ENCODE peak calls at places on chromosome 6, in six cellular contexts. Q is spleen, Z is GM13977, T is tibial artery, M is heart right ventricle, V is choroid plexus epithelial cell. G is an unnamed sample.

GRCh38 chr6:15401769-15402250 is 155.9 kb downstream of the JARID2 start:
- DNase-seq in M (no peak), T (no peak), Q (no peak), Z (no peak), V (peak; percentile 33), G (no peak)

GRCh38 chr6:20400476-20401402 is 940 bp upstream of the E2F3 start:
- DNase-seq in Q (peak; percentile 82), M (peak; percentile 14), Z (peak; percentile 30), T (peak; percentile 65), V (peak; percentile 56), G (peak; percentile 65)

GRCh38 chr6:94289131-94289530 is 869.8 kb upstream of the EPHA7 start:
- DNase-seq in M (no peak), Z (no peak), V (no peak), Q (no peak), T (no peak), G (no peak)

GRCh38 chr6:89357390-89357789 is 4.9 kb upstream of the UBE2J1 start:
- DNase-seq in Q (no peak), T (no peak), Z (no peak), M (no peak), V (no peak), G (no peak)

GRCh38 chr6:72624557-72625160 is 2.8 kb downstream of the KCNQ5 start:
- DNase-seq in Q (no peak), T (no peak), V (peak; percentile 34), Z (no peak), M (no peak), G (peak; percentile 39)

GRCh38 chr6:105179244-105180065 is at the start of gene POPDC3:
- DNase-seq in V (peak; percentile 47), M (peak; percentile 25), Z (peak; percentile 51), Q (no peak), T (no peak), G (peak; percentile 52)

GRCh38 chr6:15252205-15252604 is 6.3 kb downstream of the JARID2 start:
- DNase-seq in M (no peak), V (no peak), T (no peak), Z (no peak), Q (no peak), G (no peak)

GRCh38 chr6:3784423-3784822 is 32.9 kb upstream of the PXDC1 start:
- DNase-seq in M (no peak), Q (no peak), Z (no peak), T (no peak), V (no peak), G (no peak)

GRCh38 chr6:168838000-168838399 is 397.0 kb downstream of the SMOC2 start:
- DNase-seq in V (no peak), Q (no peak), M (no peak), Z (no peak), T (no peak), G (no peak)

GRCh38 chr6:4668271-4669179 is 107.7 kb upstream of the CDYL start:
- DNase-seq in T (no peak), M (no peak), Q (no peak), Z (no peak), V (peak; percentile 64), G (no peak)

GRCh38 chr6:31734703-31735500 is 1.4 kb downstream of the CLIC1 start:
- DNase-seq in Q (peak; percentile 86), Z (peak; percentile 79), M (peak; percentile 79), V (peak; percentile 61), T (peak; percentile 53), G (peak; percentile 83)

GRCh38 chr6:168052291-168052891 is 26.6 kb downstream of the FRMD1 start:
- DNase-seq in T (no peak), Q (peak; percentile 85), Z (no peak), M (no peak), V (no peak), G (no peak)

GRCh38 chr6:158909938-158910337 is 90.1 kb downstream of the RSPH3 start:
- DNase-seq in V (no peak), Z (no peak), M (no peak), Q (no peak), T (no peak), G (peak; percentile 40)

GRCh38 chr6:87754828-87755227 is 52.8 kb upstream of the AKIRIN2 start:
- DNase-seq in Q (no peak), V (no peak), M (no peak), T (no peak), Z (peak; percentile 62), G (no peak)

GRCh38 chr6:122717350-122717749 is 62.2 kb upstream of the FABP7 start:
- DNase-seq in T (no peak), V (peak; percentile 52), M (peak; percentile 8), Z (no peak), Q (no peak), G (peak; percentile 33)

GRCh38 chr6:44642870-44643522 is 255.5 kb downstream of the CDC5L start:
- DNase-seq in V (peak; percentile 16), M (no peak), T (no peak), Q (no peak), Z (no peak), G (peak; percentile 64)

GRCh38 chr6:139291813-139292619 is at the start of gene TXLNB:
- DNase-seq in V (peak; percentile 96), T (peak; percentile 83), M (peak; percentile 82), Z (peak; percentile 52), Q (peak; percentile 94), G (peak; percentile 65)

GRCh38 chr6:99093781-99094180 is 146.0 kb upstream of the FBXL4 start:
- DNase-seq in Q (no peak), M (no peak), Z (no peak), V (no peak), T (no peak), G (no peak)

GRCh38 chr6:108526739-108527174 is 34.0 kb upstream of the FOXO3 start:
- DNase-seq in T (no peak), Q (no peak), M (no peak), V (peak; percentile 76), Z (peak; percentile 38), G (peak; percentile 55)

DNA sequence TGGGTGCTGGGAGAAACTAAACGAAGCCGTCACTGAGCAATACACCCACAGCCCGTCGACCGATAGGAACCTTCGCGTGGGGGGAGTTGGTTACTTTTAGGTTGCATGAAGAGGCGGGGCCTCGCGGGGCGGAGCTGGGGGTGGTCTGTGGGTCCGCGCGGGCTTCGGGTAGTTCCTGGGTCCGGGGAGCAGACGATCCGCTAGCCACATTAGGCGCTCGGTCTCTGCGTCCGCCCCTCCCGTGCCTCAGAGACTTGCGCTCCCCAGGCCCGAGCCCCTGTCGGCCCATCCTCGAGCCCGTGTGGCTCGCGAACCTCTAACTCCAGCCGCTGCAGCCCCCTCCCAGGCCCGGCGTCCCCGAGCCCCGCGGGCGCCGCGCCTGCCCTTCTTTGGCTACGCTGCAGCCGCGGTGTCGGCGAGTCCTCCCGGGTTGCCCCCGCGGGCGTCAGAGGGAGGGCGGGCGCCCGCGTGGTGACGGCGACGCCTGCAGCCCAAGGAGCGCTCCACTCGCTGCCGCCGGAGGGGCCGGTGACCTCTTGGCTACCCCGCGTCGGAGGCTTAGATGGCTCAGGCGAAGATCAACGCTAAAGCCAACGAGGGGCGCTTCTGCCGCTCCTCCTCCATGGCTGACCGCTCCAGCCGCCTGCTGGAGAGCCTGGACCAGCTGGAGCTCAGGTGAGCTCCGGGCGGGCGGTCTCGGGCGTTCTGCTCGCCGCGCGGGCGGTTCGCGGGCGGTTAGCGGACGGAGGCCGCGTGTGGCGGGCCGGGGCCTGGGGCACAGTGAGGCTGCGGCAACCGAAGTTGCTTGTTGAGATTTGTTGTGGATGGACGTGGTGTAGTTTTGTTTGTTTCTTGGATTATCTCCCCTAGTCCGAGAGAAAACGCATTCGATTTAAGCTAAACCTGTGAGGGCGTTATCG is at the start of gene BAG2:
- DNase-seq in Z (peak; percentile 94), M (peak; percentile 85), T (peak; percentile 93), Q (peak; percentile 96), V (peak; percentile 93), G (peak; percentile 57)
- TF ChIP-seq CTCF in Z (peak; percentile 19), M (peak; percentile 22), T (peak; percentile 27), Q (peak; percentile 29), V (peak; percentile 36), G (peak; percentile 6)

GRCh38 chr6:111803804-111804203 is 69.4 kb downstream of the FYN start:
- DNase-seq in T (no peak), V (peak; percentile 80), Q (no peak), Z (no peak), M (no peak), G (no peak)

GRCh38 chr6:111802720-111803119 is 70.5 kb downstream of the FYN start:
- DNase-seq in T (no peak), Q (no peak), M (no peak), V (no peak), Z (no peak), G (no peak)

GRCh38 chr6:111803384-111803783 is 69.9 kb downstream of the FYN start:
- DNase-seq in Q (no peak), M (no peak), T (no peak), Z (no peak), V (no peak), G (no peak)

GRCh38 chr6:111805511-111806181 is 67.6 kb downstream of the FYN start:
- DNase-seq in Q (no peak), T (no peak), Z (peak; percentile 37), V (peak; percentile 77), M (no peak), G (no peak)

DNA sequence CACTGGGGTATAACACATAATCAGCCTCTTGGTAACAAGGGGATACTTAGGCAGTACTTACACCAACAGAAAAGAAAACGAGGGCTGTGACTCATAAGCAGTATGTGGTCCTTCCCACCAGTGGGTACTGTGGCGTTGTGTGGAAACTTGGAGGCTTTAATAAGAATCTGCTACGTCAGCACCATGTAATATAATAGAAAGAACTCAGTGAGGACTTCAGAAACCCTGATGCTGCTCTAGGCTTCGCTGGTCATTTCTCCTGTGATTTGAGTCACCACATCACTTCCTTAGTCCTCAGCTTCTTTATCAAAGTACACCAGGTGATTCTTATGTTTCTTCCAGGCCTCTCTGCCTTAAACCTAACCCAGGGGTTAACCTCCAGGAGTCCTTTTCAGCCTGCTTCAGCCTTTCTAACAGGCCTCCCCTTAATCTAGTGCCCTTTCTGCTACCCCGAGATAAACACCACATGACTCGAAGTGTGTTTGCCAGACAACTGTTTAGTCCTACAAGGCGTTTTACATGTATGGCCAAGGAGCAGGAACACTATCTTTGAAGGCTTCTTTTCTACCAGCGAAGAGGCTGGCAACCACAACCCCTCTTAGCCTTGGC is 68.5 kb downstream of the FYN start:
- DNase-seq in Z (peak; percentile 28), V (peak; percentile 98), T (peak; percentile 34), M (no peak), Q (no peak), G (no peak)
- TF ChIP-seq CTCF in Z (peak; percentile 4), V (peak; percentile 53), T (no peak), M (no peak), Q (no peak), G (no peak)

GRCh38 chr6:39642300-39642699 is 82.9 kb downstream of the KIF6 start:
- DNase-seq in Q (no peak), M (no peak), T (no peak), Z (no peak), V (peak; percentile 8), G (peak; percentile 4)
- TF ChIP-seq CTCF in Q (no peak), M (no peak), T (no peak), Z (peak; percentile 3), V (peak; percentile 8), G (no peak)

GRCh38 chr6:7701212-7701834 is 24.6 kb upstream of the BMP6 start:
- DNase-seq in M (no peak), V (no peak), Q (no peak), T (no peak), Z (no peak), G (no peak)
- TF ChIP-seq CTCF in M (no peak), V (no peak), Q (no peak), T (no peak), Z (no peak), G (no peak)

GRCh38 chr6:163180874-163181541 is 233.5 kb upstream of the QKI start:
- DNase-seq in M (peak; percentile 83), T (peak; percentile 75), V (peak; percentile 88), Q (no peak), Z (peak; percentile 38), G (peak; percentile 51)
- TF ChIP-seq CTCF in M (peak; percentile 90), T (peak; percentile 57), V (peak; percentile 96), Q (peak; percentile 69), Z (peak; percentile 50), G (peak; percentile 76)

GRCh38 chr6:35457907-35458306 is 5.8 kb downstream of the FANCE start:
- DNase-seq in V (no peak), Z (no peak), T (no peak), Q (no peak), M (no peak), G (no peak)
- TF ChIP-seq CTCF in V (no peak), Z (no peak), T (no peak), Q (no peak), M (no peak), G (no peak)